ENCODE peak calls at places on chromosome 5, in nine cellular contexts. H is H1, N is tibial nerve, R is neural progenitor cell, C is mammary epithelial cell, Q is right cardiac atrium, A is heart left ventricle, V is GM23248, Z is Peyer's patch. U is an unnamed sample. For H3K4me1 and H3K27me3, the result is how much of the 10 kb centered on the place peaks cover.

GRCh38 chr5:89396262-89396975 is 513.4 kb upstream of the MEF2C start:
- DNase-seq in H (no peak), N (no peak), R (no peak), C (no peak), Q (peak), A (no peak), V (peak), Z (no peak), U (no peak)

GRCh38 chr5:159206818-159207217 is 2.5 kb downstream of the RNF145 start:
- DNase-seq in H (no peak), N (no peak), R (no peak), C (no peak), Q (no peak), A (no peak), V (peak), Z (no peak), U (no peak)

GRCh38 chr5:42013561-42013960 is 88.5 kb downstream of the FBXO4 start:
- DNase-seq in H (no peak), N (no peak), R (no peak), C (no peak), Q (no peak), A (no peak), V (no peak), Z (no peak), U (no peak)

GRCh38 chr5:103336967-103337366 is 78.4 kb downstream of the MACIR start:
- DNase-seq in H (no peak), N (no peak), R (no peak), C (no peak), Q (no peak), A (no peak), V (no peak), Z (no peak), U (no peak)

GRCh38 chr5:112492291-112492690 is 73.2 kb upstream of the EPB41L4A start:
- DNase-seq in H (peak), N (no peak), R (peak), C (peak), Q (peak), A (peak), V (peak), Z (no peak), U (no peak)

GRCh38 chr5:68405026-68405684 is 189.6 kb downstream of the PIK3R1 start:
- DNase-seq in H (no peak), N (no peak), R (no peak), C (peak), Q (no peak), A (no peak), V (peak), Z (no peak), U (no peak)

GRCh38 chr5:138990986-138991645 is 116.0 kb upstream of the LRRTM2 start:
- DNase-seq in H (no peak), N (no peak), R (peak), C (no peak), Q (no peak), A (no peak), V (no peak), Z (no peak), U (no peak)

GRCh38 chr5:146076028-146076427 is 29.3 kb downstream of the PLAC8L1 start:
- DNase-seq in H (no peak), N (no peak), R (peak), C (no peak), Q (no peak), A (no peak), V (no peak), Z (no peak), U (no peak)

GRCh38 chr5:104347119-104347708 is 784.6 kb upstream of the NUDT12 start:
- DNase-seq in H (no peak), N (no peak), R (peak), C (no peak), Q (no peak), A (no peak), V (peak), Z (no peak), U (no peak)

GRCh38 chr5:79829260-79829659 is 139.6 kb downstream of the CMYA5 start:
- DNase-seq in H (peak), N (no peak), R (peak), C (no peak), Q (no peak), A (no peak), V (peak), Z (no peak), U (no peak)

GRCh38 chr5:133285583-133286021 is 233.8 kb downstream of the HSPA4 start:
- DNase-seq in H (no peak), N (no peak), R (no peak), C (peak), Q (peak), A (peak), V (peak), Z (peak), U (no peak)

DNA sequence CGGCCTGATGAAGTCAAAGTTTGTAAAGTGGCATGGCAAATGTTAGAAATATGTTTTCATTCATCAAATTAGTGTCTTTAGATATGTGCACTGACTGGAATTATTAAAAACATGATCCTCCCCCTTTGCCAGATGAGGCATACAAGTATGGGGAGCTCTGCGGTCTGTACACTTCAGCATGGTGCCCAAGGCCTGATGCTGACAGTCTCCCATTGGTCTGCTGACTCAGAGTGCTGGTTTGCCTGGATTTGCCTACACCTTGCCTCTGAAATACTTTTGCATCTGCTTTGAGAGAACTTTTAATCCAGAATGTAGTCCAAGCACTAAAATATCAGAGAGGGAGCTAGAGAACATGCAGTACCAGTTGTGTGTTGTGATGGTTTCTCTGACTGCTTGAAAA is 354.3 kb upstream of the ACTBL2 start:
- DNase-seq in H (no peak), N (no peak), R (no peak), C (peak), Q (no peak), A (no peak), V (peak), Z (no peak), U (no peak)
- H3K4me1 ChIP-seq in H (under half), N (under half), R (under half), C (half or more), Q (under half), A (under half), V (half or more), Z (under half), U (under half)

GRCh38 chr5:116572375-116573278 is 2.0 kb downstream of the SEMA6A start:
- DNase-seq in H (peak), N (no peak), R (peak), C (peak), Q (peak), A (peak), V (peak), Z (peak), U (no peak)

GRCh38 chr5:116575635-116576042 is 1.0 kb upstream of the SEMA6A start:
- DNase-seq in H (peak), N (no peak), R (peak), C (peak), Q (peak), A (no peak), V (peak), Z (peak), U (no peak)

GRCh38 chr5:116574682-116575634 is at the start of gene SEMA6A:
- DNase-seq in H (peak), N (peak), R (peak), C (peak), Q (peak), A (peak), V (peak), Z (peak), U (no peak)

GRCh38 chr5:116573279-116573616 is 1.4 kb downstream of the SEMA6A start:
- DNase-seq in H (peak), N (no peak), R (peak), C (peak), Q (peak), A (peak), V (peak), Z (peak), U (no peak)

DNA sequence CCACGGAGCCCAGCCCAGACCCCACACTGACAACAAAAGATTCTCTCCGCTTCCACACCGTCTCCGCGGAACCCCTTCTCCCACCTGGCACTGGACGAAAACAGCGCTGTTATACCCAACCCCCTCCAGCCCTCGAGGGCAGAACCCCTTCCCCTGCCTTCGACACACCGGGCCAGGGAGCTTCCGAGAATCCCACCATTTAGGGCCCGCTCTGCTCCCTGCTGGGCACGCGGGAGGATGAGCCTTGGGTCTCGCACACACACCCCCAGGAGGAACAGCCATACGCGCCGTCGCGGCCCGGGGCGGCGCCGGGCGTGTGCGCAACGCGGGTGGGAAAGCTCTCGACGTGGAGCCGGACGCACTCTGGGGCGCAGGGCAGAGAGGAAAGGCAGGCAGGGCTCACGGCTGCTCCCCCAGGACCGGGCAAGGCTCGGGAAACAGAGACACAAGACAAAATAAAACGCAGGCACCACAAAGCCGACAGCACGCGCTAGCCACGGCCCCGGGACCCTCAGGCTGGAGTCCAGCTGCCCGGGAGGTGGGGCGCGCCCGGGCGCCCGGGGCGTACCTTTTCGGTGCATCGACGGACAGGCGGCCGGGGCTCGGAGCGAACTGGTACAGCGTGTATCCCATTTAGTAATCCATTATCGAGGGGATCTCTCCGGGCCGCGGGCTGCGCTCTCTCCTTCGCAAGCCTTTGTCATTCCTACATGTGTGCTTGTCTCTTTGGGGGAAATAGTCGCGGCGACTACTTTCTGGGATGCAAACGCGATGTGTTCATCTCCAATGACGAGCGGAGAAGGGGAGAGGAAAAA is 799 bp downstream of the SEMA6A start:
- DNase-seq in H (no peak), N (no peak), R (peak), C (peak), Q (peak), A (peak), V (peak), Z (peak), U (no peak)
- H3K4me3 ChIP-seq in H (peak), N (peak), R (peak), C (peak), Q (peak), A (peak), V (peak), Z (peak), U (no peak)

GRCh38 chr5:1853531-1853930 is 29.2 kb downstream of the IRX4 start:
- DNase-seq in H (no peak), N (no peak), R (no peak), C (peak), Q (peak), A (no peak), V (no peak), Z (no peak), U (no peak)
- H3K27me3 ChIP-seq in H (half or more), N (half or more), R (half or more), C (under half), Q (under half), A (under half), V (half or more), Z (under half), U (under half)

DNA sequence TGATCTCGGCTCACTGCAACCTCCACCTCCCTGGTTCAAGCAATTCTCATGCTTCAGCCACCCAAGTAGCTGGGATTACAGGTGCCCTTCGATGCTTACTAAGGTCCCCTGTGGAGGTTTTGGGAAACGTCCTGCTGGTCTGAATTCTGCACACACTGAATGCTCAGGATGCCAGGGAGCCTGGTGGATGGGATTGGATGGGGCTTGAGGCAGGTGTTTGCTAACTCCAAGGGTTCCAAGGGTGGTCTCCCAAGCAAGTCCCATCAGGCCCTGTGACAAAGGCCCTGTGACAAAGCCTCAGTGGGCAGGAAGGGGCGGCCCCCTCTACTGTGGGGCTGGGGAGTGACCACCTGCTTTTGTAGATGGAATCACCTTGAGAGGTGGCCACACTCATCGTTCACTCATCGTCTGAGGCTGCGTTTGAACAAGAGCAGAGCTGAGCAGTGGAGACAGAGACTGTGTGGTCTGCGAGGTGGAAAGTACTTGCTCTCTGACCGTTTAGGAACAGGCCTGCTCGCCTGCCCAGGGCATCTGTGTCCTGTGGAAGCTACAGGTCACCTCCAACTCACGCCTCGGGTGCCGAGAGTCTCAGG is 40.2 kb downstream of the MRPL36 start:
- DNase-seq in H (peak), N (peak), R (no peak), C (no peak), Q (no peak), A (peak), V (no peak), Z (no peak), U (no peak)
- H3K4me1 ChIP-seq in H (under half), N (under half), R (under half), C (under half), Q (under half), A (under half), V (under half), Z (under half), U (under half)

DNA sequence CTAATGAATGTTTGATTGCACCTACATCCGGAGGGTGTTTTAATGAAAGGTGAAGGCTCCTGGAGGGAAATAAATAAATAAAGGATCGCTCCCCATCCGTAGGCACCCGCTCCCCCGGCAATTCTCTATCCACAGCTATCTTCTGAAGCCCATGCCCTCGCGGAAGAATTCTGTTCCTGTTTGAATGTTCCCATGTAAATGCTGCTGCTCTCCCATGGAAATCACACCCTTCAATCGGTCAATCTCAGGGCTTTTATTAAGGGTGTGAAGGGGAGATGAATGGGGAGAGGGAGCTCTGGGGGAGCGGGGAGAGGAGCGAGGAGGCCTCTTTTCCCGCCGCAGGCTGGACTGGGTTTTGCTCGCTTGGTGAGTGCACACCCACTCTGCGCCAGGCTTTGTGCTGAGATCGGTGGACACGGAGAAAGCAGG is 21.1 kb upstream of the ARAP3 start:
- DNase-seq in H (no peak), N (no peak), R (peak), C (no peak), Q (no peak), A (no peak), V (peak), Z (no peak), U (no peak)
- H3K4me3 ChIP-seq in H (peak), N (peak), R (peak), C (no peak), Q (peak), A (no peak), V (peak), Z (peak), U (peak)